ENCODE peak calls at places on chromosomes 3 and 15, in eight cellular contexts. Y, W, X, G, B, N, V and H are unnamed samples.

GRCh38 chr3:110138966-110139555 is 801.7 kb upstream of the DPPA4 start:
- DNase-seq in X (no peak), B (no peak), N (no peak), V (no peak), Y (no peak), G (no peak), W (no peak), H (no peak)

GRCh38 chr3:71463622-71464021 is 119.9 kb downstream of the FOXP1 start:
- DNase-seq in G (no peak), Y (no peak), X (no peak), B (no peak), N (no peak), V (no peak), W (no peak), H (no peak)

GRCh38 chr3:36876181-36876936 is 68.5 kb downstream of the TRANK1 start:
- DNase-seq in B (no peak), G (no peak), V (no peak), W (no peak), Y (no peak), X (no peak), N (no peak), H (no peak)

GRCh38 chr15:89803941-89804800 is 10.5 kb downstream of the ANPEP start:
- DNase-seq in W (no peak), B (no peak), N (no peak), G (peak; percentile 78), V (peak; percentile 41), Y (no peak), X (no peak), H (no peak)

GRCh38 chr3:194773216-194773615 is 87.5 kb downstream of the FAM43A start:
- DNase-seq in G (no peak), V (no peak), W (no peak), B (no peak), N (no peak), Y (no peak), X (no peak), H (no peak)

GRCh38 chr3:50211930-50212329 is 6.9 kb downstream of the SLC38A3 start:
- DNase-seq in W (no peak), Y (no peak), V (no peak), X (no peak), N (no peak), G (no peak), B (no peak), H (no peak)

GRCh38 chr3:17433866-17434265 is 308.6 kb downstream of the TBC1D5 start:
- DNase-seq in X (no peak), G (no peak), V (no peak), N (no peak), B (no peak), Y (no peak), W (no peak), H (no peak)

GRCh38 chr3:192869131-192870027 is 48.3 kb downstream of the MB21D2 start:
- DNase-seq in X (no peak), Y (no peak), N (no peak), B (no peak), G (no peak), V (no peak), W (no peak), H (peak; percentile 63)

GRCh38 chr3:123287962-123288302 is 86.2 kb downstream of the SEC22A start:
- DNase-seq in Y (no peak), V (no peak), G (no peak), B (no peak), W (no peak), N (no peak), X (no peak), H (no peak)

GRCh38 chr3:151974067-151974466 is 100.6 kb downstream of the SUCNR1 start:
- DNase-seq in V (no peak), N (no peak), X (no peak), Y (no peak), G (no peak), B (no peak), W (no peak), H (no peak)

GRCh38 chr3:123571264-123571972 is 13.4 kb downstream of the HACD2 start:
- DNase-seq in Y (no peak), N (no peak), X (no peak), G (no peak), B (no peak), W (no peak), V (no peak), H (no peak)

GRCh38 chr3:156551746-156552145 is 3.2 kb downstream of the SSR3 start:
- DNase-seq in V (no peak), B (no peak), W (no peak), Y (no peak), G (no peak), N (no peak), X (no peak), H (no peak)

GRCh38 chr3:33105341-33105943 is 8.4 kb upstream of the CRTAP start:
- DNase-seq in B (no peak), V (no peak), Y (no peak), G (no peak), W (no peak), N (no peak), X (no peak), H (no peak)

GRCh38 chr3:43540625-43541024 is 81.2 kb downstream of the ANO10 start:
- DNase-seq in Y (no peak), W (no peak), N (no peak), G (no peak), B (no peak), X (no peak), V (no peak), H (no peak)

GRCh38 chr15:49649987-49650386 is 29.1 kb downstream of the DTWD1 start:
- DNase-seq in W (no peak), X (no peak), Y (no peak), N (no peak), B (no peak), V (no peak), G (no peak), H (no peak)

GRCh38 chr15:40956543-40956982 is 3.3 kb downstream of the CHAC1 start:
- DNase-seq in V (no peak), X (no peak), N (no peak), G (no peak), B (no peak), W (no peak), Y (no peak), H (no peak)

GRCh38 chr3:145017959-145018358 is 1046.3 kb downstream of the DIPK2A start:
- DNase-seq in G (no peak), B (no peak), X (no peak), W (no peak), N (no peak), V (no peak), Y (no peak), H (no peak)

GRCh38 chr3:10780922-10781321 is 35.1 kb upstream of the SLC6A11 start:
- DNase-seq in X (no peak), V (no peak), G (no peak), W (no peak), Y (no peak), N (no peak), B (no peak), H (no peak)

GRCh38 chr3:15360786-15361493 is 28.6 kb upstream of the SH3BP5 start:
- DNase-seq in W (no peak), V (no peak), N (no peak), B (no peak), G (no peak), Y (no peak), X (no peak), H (no peak)